ENCODE peak calls at places on chromosomes 6 and 20, in four cellular contexts. One of them, this sample, is unnamed.

GRCh38 chr6:35725721-35726438 is 11.0 kb upstream of the ARMC12 start:
- DNase-seq in AG04449: no peak
- DNase-seq in heart right ventricle: peak; percentile 13
- DNase-seq in right lobe of liver: peak; percentile 69
- DNase-seq in this sample: no peak

GRCh38 chr6:158290040-158290439 is 22.2 kb upstream of the TULP4 start:
- DNase-seq in right lobe of liver: no peak
- DNase-seq in heart right ventricle: no peak
- DNase-seq in AG04449: no peak
- DNase-seq in this sample: no peak

GRCh38 chr20:50438986-50439407 is 71.2 kb upstream of the PTPN1 start:
- DNase-seq in right lobe of liver: no peak
- DNase-seq in heart right ventricle: no peak
- DNase-seq in AG04449: no peak
- DNase-seq in this sample: no peak

GRCh38 chr6:52399511-52400315 is 20.4 kb upstream of the EFHC1 start:
- DNase-seq in right lobe of liver: no peak
- DNase-seq in AG04449: no peak
- DNase-seq in heart right ventricle: peak; percentile 30
- DNase-seq in this sample: no peak

GRCh38 chr6:11890849-11891248 is 112.2 kb upstream of the ADTRP start:
- DNase-seq in AG04449: no peak
- DNase-seq in right lobe of liver: no peak
- DNase-seq in heart right ventricle: no peak
- DNase-seq in this sample: no peak

GRCh38 chr6:20658053-20658452 is 123.8 kb downstream of the CDKAL1 start:
- DNase-seq in heart right ventricle: no peak
- DNase-seq in AG04449: no peak
- DNase-seq in right lobe of liver: no peak
- DNase-seq in this sample: no peak

GRCh38 chr20:16459019-16459700 is 114.1 kb downstream of the KIF16B start:
- DNase-seq in AG04449: peak; percentile 58
- DNase-seq in right lobe of liver: no peak
- DNase-seq in heart right ventricle: peak; percentile 45
- DNase-seq in this sample: peak; percentile 47

GRCh38 chr6:82270791-82271392 is 23.3 kb upstream of the IBTK start:
- DNase-seq in AG04449: no peak
- DNase-seq in heart right ventricle: no peak
- DNase-seq in right lobe of liver: no peak
- DNase-seq in this sample: no peak

GRCh38 chr6:116108836-116109235 is 8.2 kb downstream of the NT5DC1 start:
- DNase-seq in right lobe of liver: no peak
- DNase-seq in AG04449: no peak
- DNase-seq in heart right ventricle: no peak
- DNase-seq in this sample: no peak

GRCh38 chr20:49385471-49385870 is 97.0 kb downstream of the KCNB1 start:
- DNase-seq in right lobe of liver: no peak
- DNase-seq in AG04449: no peak
- DNase-seq in heart right ventricle: no peak
- DNase-seq in this sample: no peak

GRCh38 chr20:51720854-51721253 is 47.3 kb downstream of the ATP9A start:
- DNase-seq in right lobe of liver: no peak
- DNase-seq in AG04449: no peak
- DNase-seq in heart right ventricle: no peak
- DNase-seq in this sample: no peak

GRCh38 chr20:3242167-3242692 is 3.2 kb upstream of the SLC4A11 start:
- DNase-seq in AG04449: no peak
- DNase-seq in heart right ventricle: no peak
- DNase-seq in right lobe of liver: no peak
- DNase-seq in this sample: no peak

GRCh38 chr20:57393321-57394086 is 2.3 kb downstream of the RBM38 start:
- DNase-seq in right lobe of liver: peak; percentile 30
- DNase-seq in heart right ventricle: no peak
- DNase-seq in AG04449: no peak
- DNase-seq in this sample: no peak

GRCh38 chr6:98971303-98971702 is 23.6 kb upstream of the FBXL4 start:
- DNase-seq in AG04449: no peak
- DNase-seq in heart right ventricle: no peak
- DNase-seq in right lobe of liver: no peak
- DNase-seq in this sample: no peak

GRCh38 chr6:123598011-123598410 is 38.7 kb downstream of the TRDN start:
- DNase-seq in AG04449: no peak
- DNase-seq in right lobe of liver: no peak
- DNase-seq in heart right ventricle: no peak
- DNase-seq in this sample: no peak

GRCh38 chr6:155013457-155013876 is 18.4 kb downstream of the TIAM2 start:
- DNase-seq in heart right ventricle: no peak
- DNase-seq in right lobe of liver: no peak
- DNase-seq in AG04449: no peak
- DNase-seq in this sample: no peak

GRCh38 chr20:47950557-47951283 is 165.4 kb upstream of the SULF2 start:
- DNase-seq in right lobe of liver: no peak
- DNase-seq in heart right ventricle: no peak
- DNase-seq in AG04449: no peak
- DNase-seq in this sample: no peak

GRCh38 chr6:39610229-39610628 is 115.0 kb downstream of the KIF6 start:
- DNase-seq in right lobe of liver: no peak
- DNase-seq in AG04449: no peak
- DNase-seq in heart right ventricle: no peak
- DNase-seq in this sample: no peak

DNA sequence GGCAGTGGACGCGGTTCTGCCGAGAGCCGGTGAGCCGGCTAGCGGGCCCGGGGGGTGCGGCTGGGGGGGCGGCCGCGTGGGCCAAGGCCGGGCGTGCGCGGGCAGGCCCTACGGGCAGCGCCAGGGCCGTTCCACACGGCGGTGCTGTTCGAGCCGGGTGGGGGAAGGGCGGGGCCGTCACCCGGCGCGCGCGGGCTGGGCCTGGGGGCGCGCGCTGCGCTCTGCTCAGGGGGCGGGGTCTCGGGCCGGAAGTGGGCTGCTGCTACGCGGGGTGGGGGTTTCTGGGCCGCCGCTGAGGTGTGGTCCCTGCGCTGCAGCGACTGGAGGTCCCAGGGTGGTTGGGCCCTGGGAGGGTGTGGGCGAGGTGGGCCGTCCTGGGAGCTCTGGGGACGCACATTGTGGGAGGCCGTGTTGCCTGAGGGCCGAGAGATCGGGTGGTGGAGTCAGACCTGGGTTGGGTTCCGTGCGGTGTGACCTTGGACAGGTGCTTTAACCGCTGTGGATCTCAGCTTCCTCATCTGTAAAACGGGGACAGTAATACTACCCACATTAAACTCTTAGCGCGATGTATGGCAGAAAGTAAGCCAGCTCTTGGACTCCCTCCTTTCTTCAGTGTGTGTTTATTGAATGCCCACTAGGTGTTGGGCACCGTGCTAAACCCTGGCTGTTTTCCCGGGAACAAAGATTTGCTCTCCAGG is 395 bp downstream of the MAPRE1 start:
- DNase-seq in heart right ventricle: peak; percentile 74
- DNase-seq in right lobe of liver: peak; percentile 83
- DNase-seq in AG04449: no peak
- DNase-seq in this sample: no peak
- TF ChIP-seq CTCF in heart right ventricle: no peak
- TF ChIP-seq CTCF in right lobe of liver: no peak
- TF ChIP-seq CTCF in AG04449: no peak
- TF ChIP-seq CTCF in this sample: no peak

GRCh38 chr6:29602564-29603361 is 17.8 kb downstream of the OR2H2 start:
- DNase-seq in heart right ventricle: no peak
- DNase-seq in AG04449: no peak
- DNase-seq in right lobe of liver: no peak
- DNase-seq in this sample: no peak
- TF ChIP-seq CTCF in heart right ventricle: no peak
- TF ChIP-seq CTCF in AG04449: no peak
- TF ChIP-seq CTCF in right lobe of liver: no peak
- TF ChIP-seq CTCF in this sample: peak; percentile 4

GRCh38 chr20:59124326-59125029 is 39.1 kb upstream of the ZNF831 start:
- DNase-seq in right lobe of liver: no peak
- DNase-seq in AG04449: no peak
- DNase-seq in heart right ventricle: no peak
- DNase-seq in this sample: no peak

GRCh38 chr20:59125332-59125731 is 38.3 kb upstream of the ZNF831 start:
- DNase-seq in AG04449: no peak
- DNase-seq in heart right ventricle: no peak
- DNase-seq in right lobe of liver: no peak
- DNase-seq in this sample: no peak

GRCh38 chr20:59122377-59122932 is 41.2 kb upstream of the ZNF831 start:
- DNase-seq in right lobe of liver: no peak
- DNase-seq in heart right ventricle: no peak
- DNase-seq in AG04449: no peak
- DNase-seq in this sample: no peak

GRCh38 chr20:59123011-59123676 is 40.5 kb upstream of the ZNF831 start:
- DNase-seq in AG04449: no peak
- DNase-seq in right lobe of liver: no peak
- DNase-seq in heart right ventricle: no peak
- DNase-seq in this sample: no peak

GRCh38 chr20:59123677-59124060 is 40.0 kb upstream of the ZNF831 start:
- DNase-seq in heart right ventricle: no peak
- DNase-seq in right lobe of liver: no peak
- DNase-seq in AG04449: no peak
- DNase-seq in this sample: no peak
- TF ChIP-seq CTCF in heart right ventricle: no peak
- TF ChIP-seq CTCF in right lobe of liver: no peak
- TF ChIP-seq CTCF in AG04449: no peak
- TF ChIP-seq CTCF in this sample: no peak

DNA sequence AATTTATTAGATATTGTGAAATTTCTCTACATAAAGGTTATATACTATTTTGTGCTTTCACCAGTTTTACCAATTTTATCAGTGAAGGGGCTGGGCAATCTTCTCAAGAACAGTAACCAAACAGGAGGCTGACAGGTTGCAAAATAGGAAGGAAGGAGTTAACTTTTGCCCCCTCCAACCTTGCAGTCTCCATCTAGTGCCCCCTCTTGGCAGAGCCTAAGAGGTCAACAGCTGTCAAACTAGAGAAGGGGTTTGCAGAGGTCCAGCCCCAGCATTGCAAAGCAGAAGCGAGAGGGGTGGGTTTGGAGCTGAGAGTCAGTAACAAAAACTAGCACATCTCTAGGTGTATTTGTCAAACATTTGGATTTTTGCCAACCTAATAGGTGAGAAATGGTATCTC is 391.0 kb downstream of the CDC5L start:
- DNase-seq in AG04449: no peak
- DNase-seq in heart right ventricle: no peak
- DNase-seq in right lobe of liver: no peak
- DNase-seq in this sample: no peak
- TF ChIP-seq CTCF in AG04449: no peak
- TF ChIP-seq CTCF in heart right ventricle: no peak
- TF ChIP-seq CTCF in right lobe of liver: no peak
- TF ChIP-seq CTCF in this sample: no peak

GRCh38 chr6:119349041-119349340 is 570 bp downstream of the MAN1A1 start:
- DNase-seq in right lobe of liver: no peak
- DNase-seq in AG04449: no peak
- DNase-seq in heart right ventricle: no peak
- DNase-seq in this sample: no peak

GRCh38 chr6:119351005-119351394 is 1.4 kb upstream of the MAN1A1 start:
- DNase-seq in heart right ventricle: no peak
- DNase-seq in right lobe of liver: no peak
- DNase-seq in AG04449: no peak
- DNase-seq in this sample: peak; percentile 18

GRCh38 chr6:119348308-119349040 is 1.1 kb downstream of the MAN1A1 start:
- DNase-seq in heart right ventricle: peak; percentile 21
- DNase-seq in AG04449: no peak
- DNase-seq in right lobe of liver: peak; percentile 91
- DNase-seq in this sample: no peak

GRCh38 chr6:119350202-119351004 is 842 bp upstream of the MAN1A1 start:
- DNase-seq in AG04449: peak; percentile 14
- DNase-seq in right lobe of liver: no peak
- DNase-seq in heart right ventricle: peak; percentile 24
- DNase-seq in this sample: peak; percentile 29

GRCh38 chr6:119349341-119350201 is at the start of gene MAN1A1:
- DNase-seq in heart right ventricle: peak; percentile 89
- DNase-seq in right lobe of liver: peak; percentile 94
- DNase-seq in AG04449: no peak
- DNase-seq in this sample: peak; percentile 45
- TF ChIP-seq CTCF in heart right ventricle: peak; percentile 5
- TF ChIP-seq CTCF in right lobe of liver: no peak
- TF ChIP-seq CTCF in AG04449: no peak
- TF ChIP-seq CTCF in this sample: no peak

GRCh38 chr6:7920425-7920824 is 9.8 kb upstream of the TXNDC5 start:
- DNase-seq in heart right ventricle: no peak
- DNase-seq in AG04449: no peak
- DNase-seq in right lobe of liver: no peak
- DNase-seq in this sample: no peak

GRCh38 chr6:7919871-7920270 is 9.3 kb upstream of the TXNDC5 start:
- DNase-seq in AG04449: no peak
- DNase-seq in right lobe of liver: no peak
- DNase-seq in heart right ventricle: no peak
- DNase-seq in this sample: no peak

GRCh38 chr6:7916959-7917358 is 6.4 kb upstream of the TXNDC5 start:
- DNase-seq in right lobe of liver: no peak
- DNase-seq in AG04449: no peak
- DNase-seq in heart right ventricle: no peak
- DNase-seq in this sample: no peak

GRCh38 chr6:7917729-7918128 is 7.1 kb upstream of the TXNDC5 start:
- DNase-seq in heart right ventricle: no peak
- DNase-seq in AG04449: no peak
- DNase-seq in right lobe of liver: no peak
- DNase-seq in this sample: no peak

DNA sequence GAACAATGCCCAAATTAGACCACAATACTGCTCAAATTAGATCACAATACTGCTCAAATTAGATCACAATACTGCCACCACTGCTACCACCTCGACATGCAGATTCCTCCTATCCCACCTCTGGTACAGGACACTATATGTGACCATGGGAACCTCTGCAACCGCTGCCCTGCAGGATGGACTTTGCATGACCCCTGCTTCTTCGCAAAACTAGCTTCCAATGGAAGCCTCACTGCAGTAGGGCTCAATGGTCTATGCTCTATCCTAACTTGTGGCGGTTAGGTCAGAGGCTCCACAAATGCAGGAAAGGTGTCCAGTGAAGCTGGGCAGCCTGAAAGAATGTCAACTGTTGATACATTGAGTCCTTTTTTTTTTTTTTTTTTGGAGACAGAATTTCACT is 7.8 kb upstream of the TXNDC5 start:
- DNase-seq in AG04449: no peak
- DNase-seq in heart right ventricle: no peak
- DNase-seq in right lobe of liver: no peak
- DNase-seq in this sample: no peak
- TF ChIP-seq CTCF in AG04449: no peak
- TF ChIP-seq CTCF in heart right ventricle: no peak
- TF ChIP-seq CTCF in right lobe of liver: no peak
- TF ChIP-seq CTCF in this sample: no peak

DNA sequence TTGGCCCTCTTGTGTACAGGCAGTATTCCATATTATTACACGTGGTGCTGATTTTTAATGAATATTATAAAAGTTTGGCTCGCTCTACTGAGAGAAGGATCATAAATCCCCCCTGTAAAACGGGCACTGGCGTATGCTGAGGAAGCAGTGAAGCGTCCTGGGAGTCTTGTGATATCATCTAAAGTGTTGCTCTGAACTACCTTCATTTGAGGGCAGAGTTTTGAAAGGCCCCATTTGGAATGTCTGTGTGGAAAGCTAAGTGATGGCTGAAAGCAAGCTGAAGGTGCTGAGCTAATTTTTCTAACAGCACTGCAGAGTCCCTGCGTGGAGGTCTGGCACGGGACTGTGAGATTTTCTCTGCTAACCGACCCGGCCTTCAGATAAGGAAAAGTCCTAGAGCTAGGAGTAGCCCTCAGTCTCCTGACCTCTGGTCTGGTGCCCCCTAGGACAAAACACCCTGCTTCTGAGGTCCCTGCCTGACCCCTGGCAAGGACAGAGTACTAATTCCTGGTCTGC is 1.3 kb upstream of the BACH2 start:
- DNase-seq in heart right ventricle: no peak
- DNase-seq in AG04449: no peak
- DNase-seq in right lobe of liver: no peak
- DNase-seq in this sample: no peak
- TF ChIP-seq CTCF in heart right ventricle: no peak
- TF ChIP-seq CTCF in AG04449: no peak
- TF ChIP-seq CTCF in right lobe of liver: no peak
- TF ChIP-seq CTCF in this sample: no peak

This sample was measured in AG09319.